ENCODE peak calls at places on chromosomes 6 and 20, in eight cellular contexts. L is A549, M is ovary, Q is upper lobe of left lung, A is tibial nerve, W is HepG2, B is H1, C is esophagus muscularis mucosa. X is an unnamed sample.

GRCh38 chr6:114075300-114075699 is 104.4 kb upstream of the HDAC2 start:
- DNase-seq in A (no peak), L (no peak), B (no peak), M (no peak), Q (no peak), C (no peak), W (no peak), X (no peak)

GRCh38 chr20:59602546-59603080 is 1.7 kb upstream of the PHACTR3 start:
- DNase-seq in M (no peak), B (no peak), A (no peak), C (no peak), Q (no peak), L (no peak), W (no peak), X (no peak)

GRCh38 chr6:141393405-141394124 is 739.2 kb upstream of the GJE1 start:
- DNase-seq in M (no peak), B (no peak), W (no peak), L (no peak), Q (no peak), C (no peak), A (no peak), X (no peak)

GRCh38 chr20:507933-508332 is 35.7 kb downstream of the CSNK2A1 start:
- DNase-seq in B (no peak), M (no peak), A (no peak), W (no peak), C (no peak), Q (no peak), L (no peak), X (no peak)

GRCh38 chr6:105726902-105727655 is 324.2 kb upstream of the PREP start:
- DNase-seq in C (no peak), B (no peak), A (no peak), L (no peak), M (no peak), W (no peak), Q (no peak), X (no peak)

GRCh38 chr20:63978319-63979220 is 872 bp downstream of the SAMD10 start:
- DNase-seq in C (no peak), W (peak; percentile 79), L (no peak), Q (peak; percentile 89), M (peak; percentile 68), A (no peak), B (peak; percentile 89), X (peak; percentile 90)

GRCh38 chr20:34566978-34567884 is 8.7 kb downstream of the MAP1LC3A start:
- DNase-seq in Q (peak; percentile 81), A (no peak), W (no peak), C (no peak), L (no peak), B (no peak), M (peak; percentile 2), X (no peak)

GRCh38 chr20:62953167-62953838 is 794 bp downstream of the SLC17A9 start:
- DNase-seq in L (no peak), M (no peak), C (no peak), A (no peak), B (peak; percentile 68), W (no peak), Q (no peak), X (no peak)

GRCh38 chr6:169451065-169451840 is 197.6 kb upstream of the THBS2 start:
- DNase-seq in C (no peak), M (no peak), Q (no peak), B (no peak), W (no peak), A (no peak), L (no peak), X (no peak)

GRCh38 chr6:33160728-33161323 is 31.4 kb downstream of the COL11A2 start:
- DNase-seq in L (no peak), M (no peak), C (no peak), B (no peak), Q (peak; percentile 68), W (no peak), A (peak; percentile 23), X (peak; percentile 78)

GRCh38 chr6:33613146-33613793 is 7.9 kb upstream of the ITPR3 start:
- DNase-seq in M (no peak), W (peak; percentile 97), Q (no peak), A (no peak), B (no peak), C (no peak), L (no peak), X (no peak)

GRCh38 chr20:32737371-32738223 is 5.7 kb downstream of the COMMD7 start:
- DNase-seq in M (no peak), B (no peak), Q (no peak), W (no peak), L (no peak), A (no peak), C (no peak), X (no peak)

GRCh38 chr6:121635355-121635754 is 199.9 kb downstream of the GJA1 start:
- DNase-seq in C (no peak), M (no peak), Q (no peak), A (no peak), L (no peak), B (no peak), W (no peak), X (no peak)

GRCh38 chr6:73521351-73522254 is 771 bp upstream of the EEF1A1 start:
- DNase-seq in A (no peak), B (peak; percentile 91), Q (peak; percentile 66), C (no peak), W (peak; percentile 69), L (peak; percentile 47), M (peak; percentile 88), X (no peak)
- TF ChIP-seq EP300 in A (no peak), B (no peak), Q (no peak), C (no peak), W (no peak), L (no peak), M (no peak), X (peak; percentile 1)

DNA sequence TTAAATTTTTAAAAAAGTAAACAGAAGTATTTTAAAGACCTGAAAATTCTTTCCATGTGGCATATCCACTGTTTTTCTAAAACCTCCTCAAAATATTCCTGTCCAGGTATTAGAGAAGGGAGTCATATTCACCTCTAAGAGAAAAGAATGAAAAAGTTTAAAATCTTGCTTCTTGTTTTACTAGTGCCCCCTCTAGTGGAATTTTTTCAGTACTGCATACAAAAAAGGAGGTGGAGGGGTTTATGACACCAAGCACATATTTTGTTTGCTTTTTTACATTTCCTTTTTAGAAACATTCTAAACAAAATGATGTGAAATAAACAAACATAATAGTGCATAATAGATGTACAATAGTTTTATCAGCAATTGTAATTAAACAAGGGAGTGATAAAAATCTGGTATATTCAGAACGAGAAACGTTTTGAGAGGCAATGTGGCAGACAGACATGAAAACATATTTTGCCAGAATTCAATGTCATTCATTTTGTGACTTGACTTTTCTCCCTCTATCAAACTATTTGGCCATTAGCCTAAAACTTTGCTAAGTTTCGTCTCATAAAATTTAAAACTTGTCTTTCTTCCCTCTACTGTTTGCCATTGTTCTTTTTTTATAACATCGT is 111.0 kb upstream of the TFAP2D start:
- DNase-seq in B (no peak), A (no peak), W (peak; percentile 41), C (no peak), Q (no peak), L (no peak), M (no peak), X (no peak)
- TF ChIP-seq EP300 in B (no peak), A (no peak), W (no peak), C (no peak), Q (no peak), L (no peak), M (no peak), X (no peak)

DNA sequence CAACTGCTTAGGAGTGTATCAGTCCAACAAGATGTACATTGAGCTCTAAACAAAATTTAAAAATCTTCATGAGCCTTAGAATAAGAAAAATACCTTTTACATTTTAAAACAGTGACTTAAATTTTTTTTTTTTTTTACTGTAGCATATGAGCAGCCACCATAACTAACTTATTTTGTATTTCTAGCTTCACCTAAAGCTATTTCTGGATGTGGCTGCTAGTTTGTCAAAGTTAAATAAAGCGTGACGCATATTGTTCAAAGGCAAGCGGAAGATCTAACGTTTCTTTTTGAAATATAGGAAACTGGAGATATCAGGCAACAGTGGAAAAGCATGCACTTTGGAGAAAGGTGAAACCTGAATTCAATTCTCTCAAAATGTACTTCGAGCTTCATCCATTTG is 3.3 kb upstream of the IL22RA2 start:
- DNase-seq in Q (no peak), M (no peak), C (no peak), B (no peak), W (no peak), L (no peak), A (no peak), X (no peak)
- TF ChIP-seq EP300 in Q (no peak), M (no peak), C (no peak), B (no peak), W (no peak), L (no peak), A (no peak), X (no peak)

GRCh38 chr20:47220161-47220582 is 136.3 kb downstream of the ZMYND8 start:
- DNase-seq in B (peak; percentile 84), W (peak; percentile 61), L (peak; percentile 53), Q (no peak), C (no peak), A (no peak), M (no peak), X (peak; percentile 19)
- TF ChIP-seq EP300 in B (no peak), W (no peak), L (no peak), Q (no peak), C (no peak), A (no peak), M (no peak), X (no peak)

DNA sequence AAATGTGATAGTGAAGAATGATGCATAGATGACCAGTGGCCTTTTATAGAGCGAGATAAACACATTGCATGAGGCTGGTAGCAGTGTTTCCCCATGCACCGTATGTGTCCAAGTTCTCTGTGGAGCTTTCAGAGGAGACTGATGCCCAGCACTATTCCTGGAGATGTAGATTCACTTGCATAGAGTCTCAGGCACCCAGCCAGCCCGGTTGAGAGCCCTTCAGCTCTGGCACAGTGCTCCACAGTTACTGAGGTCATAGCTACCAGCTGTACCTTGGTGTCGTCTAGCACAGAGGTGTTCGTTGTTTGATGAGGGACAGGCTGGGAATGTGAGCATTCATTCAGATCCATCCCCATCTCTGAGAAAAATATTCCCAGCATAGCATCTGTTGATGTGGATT is 328.9 kb downstream of the FARS2 start:
- DNase-seq in L (no peak), B (no peak), C (no peak), Q (peak; percentile 81), W (no peak), M (no peak), A (no peak), X (no peak)
- TF ChIP-seq EP300 in L (no peak), B (no peak), C (no peak), Q (no peak), W (no peak), M (no peak), A (no peak), X (no peak)

DNA sequence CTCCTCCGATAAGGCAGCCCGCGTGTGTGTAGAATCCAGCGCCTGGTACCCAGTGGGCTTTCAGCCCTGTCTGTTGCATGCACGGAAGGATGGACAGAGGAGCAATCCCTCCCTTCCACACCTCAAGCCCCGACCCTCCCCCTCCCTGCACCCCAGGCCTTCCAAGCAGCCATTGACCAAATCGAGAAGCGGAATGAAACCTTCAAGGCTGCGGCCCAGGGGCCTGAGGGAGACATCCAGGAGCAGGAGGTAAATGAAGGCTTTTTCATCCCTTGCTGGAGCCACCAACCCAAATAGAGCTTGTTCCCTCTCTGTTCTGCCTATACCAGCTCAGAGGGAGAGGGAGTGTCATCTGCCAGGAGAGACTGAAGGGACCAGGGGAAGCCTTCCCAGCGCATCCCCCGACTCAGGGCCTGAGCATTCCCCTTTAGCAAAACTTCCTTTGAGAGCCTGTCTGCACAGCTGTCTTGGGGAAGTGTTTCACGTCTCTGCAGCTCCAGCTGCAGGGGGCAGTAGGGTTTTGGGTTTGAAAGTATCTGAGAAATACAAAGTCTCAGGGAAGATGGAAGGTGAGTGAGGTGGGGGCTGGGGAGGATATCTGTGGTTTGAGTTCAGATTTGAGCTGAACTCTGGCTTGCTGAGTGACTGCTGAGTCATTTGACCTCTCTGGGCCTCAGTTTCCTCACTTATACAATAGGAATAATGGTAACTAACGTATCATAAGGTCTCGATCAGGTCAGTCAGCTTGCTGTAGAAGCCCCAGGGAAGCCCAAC is 16.1 kb downstream of the FGD2 start:
- DNase-seq in A (no peak), Q (no peak), W (peak; percentile 37), C (no peak), M (no peak), B (no peak), L (no peak), X (peak; percentile 23)
- TF ChIP-seq EP300 in A (no peak), Q (no peak), W (no peak), C (no peak), M (no peak), B (no peak), L (no peak), X (no peak)